ENCODE peak calls at places on chromosomes 7 and 10, in seven cellular contexts. B, V, G, D, X, H and J are unnamed samples.

GRCh38 chr10:32938554-32939061 is 19.4 kb downstream of the ITGB1 start:
- DNase-seq in H (peak; percentile 42), D (no peak), X (no peak), V (peak; percentile 77), G (no peak), B (no peak), J (peak; percentile 17)

GRCh38 chr10:24209946-24210491 is 1.1 kb downstream of the KIAA1217 start:
- DNase-seq in D (no peak), B (no peak), V (no peak), X (no peak), G (no peak), H (peak; percentile 25), J (peak; percentile 12)

GRCh38 chr10:62076872-62077271 is 175.4 kb downstream of the ARID5B start:
- DNase-seq in B (no peak), H (no peak), G (no peak), D (no peak), X (no peak), V (no peak), J (no peak)

GRCh38 chr10:7956508-7956907 is 98.0 kb upstream of the GATA3 start:
- DNase-seq in B (no peak), D (no peak), X (no peak), G (no peak), V (no peak), H (no peak), J (no peak)

GRCh38 chr7:44727346-44728262 is 21.0 kb upstream of the ZMIZ2 start:
- DNase-seq in V (peak; percentile 65), B (no peak), X (no peak), D (no peak), G (no peak), H (no peak), J (no peak)

GRCh38 chr7:155963356-155963755 is 151.1 kb upstream of the SHH start:
- DNase-seq in H (no peak), V (no peak), B (no peak), G (no peak), X (no peak), D (no peak), J (no peak)

GRCh38 chr7:142516038-142516501 is 233.2 kb upstream of the PRSS1 start:
- DNase-seq in G (peak; percentile 44), V (no peak), H (peak; percentile 32), D (no peak), X (no peak), B (no peak), J (no peak)

GRCh38 chr10:43905502-43906236 is 257.0 kb upstream of the ZNF32 start:
- DNase-seq in X (no peak), V (peak; percentile 89), G (no peak), H (peak; percentile 27), B (peak; percentile 90), D (no peak), J (no peak)

DNA sequence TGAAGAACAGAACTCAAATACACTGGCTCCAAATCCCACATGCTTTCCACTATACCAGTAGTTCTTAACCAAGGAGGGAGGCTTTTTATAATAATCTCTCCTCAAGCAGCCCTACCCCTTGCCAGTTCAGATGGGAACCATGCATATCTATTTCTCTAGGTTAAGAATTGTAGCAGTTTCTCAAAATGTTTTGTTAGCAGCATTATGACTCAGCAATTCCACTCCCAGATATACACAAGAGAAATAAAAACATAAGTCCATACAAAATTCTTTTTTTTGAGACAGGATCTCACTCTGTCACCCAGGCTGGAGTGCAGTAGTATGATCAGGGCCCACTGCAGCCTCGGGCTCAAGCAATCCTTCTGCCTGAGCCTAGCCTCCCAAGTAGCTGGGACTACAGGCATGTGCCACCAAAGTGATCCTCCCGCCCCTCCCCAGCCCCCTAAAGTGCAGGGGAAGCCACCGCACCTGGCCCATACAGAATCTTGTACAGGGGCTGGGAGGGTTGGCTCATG is 18.1 kb downstream of the YWHAG start:
- DNase-seq in V (no peak), D (no peak), B (no peak), H (no peak), G (no peak), X (no peak), J (no peak)
- H3K27ac ChIP-seq in V (no peak overlapping the region), D (no peak overlapping the region), B (peak overlapping the region; percentile 6), H (no peak overlapping the region), G (no peak overlapping the region), X (peak overlapping the region; percentile 98), J (no peak overlapping the region)

GRCh38 chr10:49165940-49166803 is 22.0 kb downstream of the TMEM273 start:
- DNase-seq in G (no peak), X (no peak), H (no peak), V (no peak), D (no peak), B (no peak), J (no peak)
- H3K27ac ChIP-seq in G (no peak overlapping the region), X (no peak overlapping the region), H (no peak overlapping the region), V (no peak overlapping the region), D (no peak overlapping the region), B (no peak overlapping the region), J (no peak overlapping the region)

GRCh38 chr10:22684707-22685106 is 29.7 kb downstream of the PIP4K2A start:
- DNase-seq in D (no peak), G (no peak), B (no peak), H (no peak), X (no peak), V (no peak), J (no peak)

GRCh38 chr10:22681301-22681700 is 33.1 kb downstream of the PIP4K2A start:
- DNase-seq in B (no peak), X (no peak), V (no peak), D (no peak), H (no peak), G (no peak), J (no peak)

GRCh38 chr10:22683995-22684305 is 30.4 kb downstream of the PIP4K2A start:
- DNase-seq in V (no peak), D (no peak), B (no peak), H (no peak), G (no peak), X (no peak), J (no peak)

GRCh38 chr10:22681783-22682183 is 32.6 kb downstream of the PIP4K2A start:
- DNase-seq in H (peak; percentile 40), B (no peak), V (no peak), X (no peak), G (peak; percentile 53), D (no peak), J (no peak)

DNA sequence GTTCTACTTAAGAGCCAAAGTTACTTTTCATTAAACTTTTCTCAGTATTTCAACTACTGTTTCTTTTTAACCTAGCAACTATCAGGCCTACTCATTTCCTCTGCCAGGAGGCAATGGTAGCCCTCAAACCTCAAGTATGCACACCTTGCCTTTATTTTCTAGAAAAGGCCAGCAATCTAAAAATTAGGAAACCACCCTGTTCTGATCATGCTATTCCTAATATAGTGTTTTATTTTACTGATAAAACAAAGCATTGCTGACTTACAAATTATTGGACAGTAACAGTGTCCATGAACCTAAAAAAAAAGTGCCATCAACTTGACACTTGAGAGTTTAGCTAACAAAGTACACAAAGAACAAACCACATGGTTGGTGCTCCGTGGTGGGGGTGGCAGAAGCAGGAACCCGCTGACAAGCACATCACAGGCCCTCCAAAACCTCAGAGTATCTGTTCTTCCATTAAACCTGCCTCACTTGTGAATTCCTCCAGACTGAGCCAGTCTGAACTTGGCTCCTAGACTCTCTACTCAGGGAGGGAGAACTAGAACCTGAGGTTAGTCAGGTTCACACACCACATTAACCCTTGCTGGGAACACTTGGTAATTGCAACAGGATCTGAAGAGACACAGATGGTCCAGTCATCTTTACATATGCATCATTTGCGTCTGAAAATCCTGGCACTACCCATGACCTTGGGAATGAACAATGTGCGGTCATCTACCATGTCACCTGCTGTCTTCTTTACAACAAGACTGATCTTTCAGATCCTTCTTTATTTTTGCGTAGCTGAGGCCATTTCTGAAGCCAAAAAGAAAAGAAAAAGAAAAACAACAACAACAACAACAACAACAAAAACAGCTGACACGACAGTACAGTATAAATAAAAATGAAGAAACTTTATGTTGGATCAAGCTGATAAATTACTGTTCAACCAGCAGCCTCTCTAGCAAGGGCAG is 31.9 kb downstream of the PIP4K2A start:
- DNase-seq in D (peak; percentile 47), X (no peak), V (no peak), H (no peak), B (no peak), G (peak; percentile 81), J (no peak)
- H3K27ac ChIP-seq in D (peak overlapping the region; percentile 19), X (no peak overlapping the region), V (no peak overlapping the region), H (peak overlapping the region; percentile 12), B (no peak overlapping the region), G (peak overlapping the region; percentile 81), J (no peak overlapping the region)

DNA sequence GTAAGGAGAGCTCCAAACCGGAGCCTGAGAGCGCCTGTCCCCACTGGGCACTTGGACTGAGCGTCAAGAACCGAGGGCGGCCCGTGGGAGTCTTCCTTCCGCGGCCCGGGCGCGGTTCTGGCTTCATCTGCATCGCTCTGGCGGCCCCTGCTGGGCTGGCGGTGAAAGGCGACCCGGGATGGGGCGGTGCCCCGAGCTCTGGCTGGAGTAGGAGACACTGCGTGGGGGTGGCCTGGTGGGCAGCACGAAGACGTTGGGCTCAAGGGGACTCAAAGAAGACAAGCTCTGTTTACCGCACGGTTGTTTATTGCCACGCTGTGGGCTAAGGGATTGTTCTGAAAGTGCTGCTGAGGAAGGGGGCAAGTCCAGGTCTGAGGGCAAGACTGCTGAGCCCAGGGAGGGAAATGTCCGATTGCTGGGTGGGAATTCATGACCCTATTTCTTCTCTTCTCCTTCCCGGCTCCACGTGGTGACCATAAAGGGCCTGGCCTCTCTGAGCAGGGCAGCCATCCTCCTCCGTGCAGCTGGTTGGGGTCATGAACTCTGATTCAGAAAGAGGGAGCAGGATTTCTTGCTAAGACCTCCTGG is 29.8 kb downstream of the PLAU start:
- DNase-seq in H (peak; percentile 81), D (peak; percentile 92), G (peak; percentile 79), B (peak; percentile 94), X (peak; percentile 63), V (peak; percentile 96), J (no peak)
- H3K27ac ChIP-seq in H (no peak overlapping the region), D (peak overlapping the region; percentile 58), G (no peak overlapping the region), B (peak overlapping the region; percentile 61), X (peak overlapping the region; percentile 80), V (no peak overlapping the region), J (no peak overlapping the region)

GRCh38 chr7:24908166-24908565 is 71.8 kb downstream of the OSBPL3 start:
- DNase-seq in D (no peak), B (no peak), H (no peak), G (no peak), X (no peak), V (no peak), J (no peak)
- H3K27ac ChIP-seq in D (no peak overlapping the region), B (no peak overlapping the region), H (no peak overlapping the region), G (peak overlapping the region; percentile 6), X (no peak overlapping the region), V (no peak overlapping the region), J (no peak overlapping the region)

GRCh38 chr10:58299580-58299979 is 30.6 kb downstream of the CISD1 start:
- DNase-seq in G (peak; percentile 47), H (peak; percentile 60), V (no peak), D (no peak), B (no peak), X (peak; percentile 4), J (peak; percentile 30)

GRCh38 chr10:58291538-58292174 is 22.7 kb downstream of the CISD1 start:
- DNase-seq in V (no peak), H (peak; percentile 57), B (no peak), D (no peak), X (no peak), G (peak; percentile 45), J (no peak)

GRCh38 chr10:58293989-58294388 is 25.0 kb downstream of the CISD1 start:
- DNase-seq in V (no peak), X (no peak), G (no peak), D (no peak), B (no peak), H (no peak), J (no peak)
- H3K27ac ChIP-seq in V (no peak overlapping the region), X (no peak overlapping the region), G (no peak overlapping the region), D (no peak overlapping the region), B (no peak overlapping the region), H (no peak overlapping the region), J (no peak overlapping the region)

GRCh38 chr7:111050885-111051416 is 40.0 kb upstream of the LRRN3 start:
- DNase-seq in H (no peak), D (no peak), G (no peak), V (no peak), X (no peak), B (no peak), J (no peak)
- H3K27ac ChIP-seq in H (no peak overlapping the region), D (no peak overlapping the region), G (no peak overlapping the region), V (no peak overlapping the region), X (no peak overlapping the region), B (no peak overlapping the region), J (no peak overlapping the region)